ENCODE peak calls at places on chromosomes 4 and X, in nine cellular contexts. H is fibroblast of lung, E is thoracic aorta, L is fibroblast of mammary gland, M is brain microvascular endothelial cell, O is choroid plexus epithelial cell, Y is body of pancreas, U is SK-N-SH, R is mammary epithelial cell. K is an unnamed sample.

GRCh38 chr4:20462426-20463175 is 210.9 kb downstream of the SLIT2 start:
- DNase-seq in H (peak; percentile 47), E (no peak), L (peak; percentile 45), M (peak; percentile 25), O (peak; percentile 65), Y (no peak), U (peak; percentile 20), R (peak; percentile 19), K (peak; percentile 39)

GRCh38 chrX:22383988-22384387 is 111.3 kb downstream of the CBLL2 start:
- DNase-seq in H (no peak), E (no peak), L (no peak), M (no peak), O (no peak), Y (no peak), U (no peak), R (no peak), K (no peak)

GRCh38 chrX:107827137-107827831 is 1.6 kb downstream of the MID2 start:
- DNase-seq in H (no peak), E (no peak), L (peak; percentile 29), M (no peak), O (no peak), Y (no peak), U (no peak), R (peak; percentile 4), K (no peak)

GRCh38 chr4:124334119-124334518 is 378.4 kb downstream of the ANKRD50 start:
- DNase-seq in H (peak; percentile 77), E (no peak), L (peak; percentile 93), M (peak; percentile 83), O (peak; percentile 93), Y (peak; percentile 53), U (peak; percentile 42), R (peak; percentile 81), K (peak; percentile 81)

GRCh38 chr4:21697583-21697982 is 251.0 kb downstream of the KCNIP4 start:
- DNase-seq in H (peak; percentile 42), E (no peak), L (peak; percentile 17), M (peak; percentile 53), O (peak; percentile 60), Y (no peak), U (peak; percentile 35), R (peak; percentile 72), K (peak; percentile 51)

GRCh38 chrX:111560801-111561200 is 49.4 kb downstream of the SERTM2 start:
- DNase-seq in H (no peak), E (no peak), L (no peak), M (no peak), O (no peak), Y (no peak), U (no peak), R (no peak), K (no peak)

GRCh38 chr4:26130173-26130572 is 190.6 kb upstream of the RBPJ start:
- DNase-seq in H (no peak), E (no peak), L (no peak), M (no peak), O (no peak), Y (no peak), U (no peak), R (no peak), K (no peak)

GRCh38 chr4:83906561-83906960 is 370.7 kb downstream of the GPAT3 start:
- DNase-seq in H (peak; percentile 37), E (no peak), L (peak; percentile 44), M (no peak), O (peak; percentile 62), Y (no peak), U (no peak), R (no peak), K (peak; percentile 24)

GRCh38 chrX:48648299-48648698 is 35.3 kb upstream of the WAS start:
- DNase-seq in H (peak; percentile 46), E (no peak), L (peak; percentile 63), M (peak; percentile 12), O (peak; percentile 69), Y (peak; percentile 44), U (peak; percentile 49), R (no peak), K (peak; percentile 71)

GRCh38 chr4:166657261-166657660 is 577.0 kb downstream of the SPOCK3 start:
- DNase-seq in H (peak; percentile 78), E (no peak), L (no peak), M (peak; percentile 53), O (peak; percentile 30), Y (no peak), U (no peak), R (peak; percentile 17), K (no peak)

GRCh38 chr4:183443609-183444148 is 757 bp upstream of the CDKN2AIP start:
- DNase-seq in H (no peak), E (peak; percentile 10), L (no peak), M (peak; percentile 51), O (peak; percentile 64), Y (no peak), U (no peak), R (no peak), K (no peak)

GRCh38 chr4:74189331-74190043 is 31.6 kb downstream of the MTHFD2L start:
- DNase-seq in H (peak; percentile 58), E (no peak), L (peak; percentile 70), M (no peak), O (peak; percentile 71), Y (peak; percentile 27), U (peak; percentile 22), R (peak; percentile 44), K (peak; percentile 59)

GRCh38 chr4:8152865-8153257 is 5.8 kb downstream of the ABLIM2 start:
- DNase-seq in H (no peak), E (no peak), L (no peak), M (no peak), O (no peak), Y (peak; percentile 36), U (peak; percentile 65), R (no peak), K (no peak)

GRCh38 chrX:82676386-82676785 is 831.7 kb upstream of the POU3F4 start:
- DNase-seq in H (no peak), E (no peak), L (peak; percentile 3), M (no peak), O (peak; percentile 18), Y (no peak), U (no peak), R (no peak), K (no peak)

GRCh38 chr4:87009095-87009648 is 74.4 kb downstream of the AFF1 start:
- DNase-seq in H (no peak), E (no peak), L (no peak), M (no peak), O (no peak), Y (no peak), U (no peak), R (no peak), K (no peak)

GRCh38 chrX:129779747-129780146 is at the start of gene SASH3:
- DNase-seq in H (no peak), E (no peak), L (no peak), M (no peak), O (no peak), Y (peak; percentile 62), U (no peak), R (no peak), K (no peak)
- H3K4me3 ChIP-seq in H (no peak within 1 kb of the TSS), E (peak within 1 kb of the TSS; percentile 56), L (no peak within 1 kb of the TSS), M (no peak within 1 kb of the TSS), O (no peak within 1 kb of the TSS), Y (no peak within 1 kb of the TSS), U (no peak within 1 kb of the TSS), R (no peak within 1 kb of the TSS), K (no peak within 1 kb of the TSS)

GRCh38 chrX:155864655-155865054 is 16.5 kb upstream of the VAMP7 start:
- DNase-seq in H (no peak), E (no peak), L (peak; percentile 14), M (no peak), O (peak; percentile 34), Y (no peak), U (peak; percentile 36), R (no peak), K (no peak)
- TF ChIP-seq CTCF in H (no peak), E (no peak), L (peak; percentile 30), M (no peak), O (peak; percentile 33), Y (no peak), U (peak; percentile 47), R (peak; percentile 33), K (no peak)

DNA sequence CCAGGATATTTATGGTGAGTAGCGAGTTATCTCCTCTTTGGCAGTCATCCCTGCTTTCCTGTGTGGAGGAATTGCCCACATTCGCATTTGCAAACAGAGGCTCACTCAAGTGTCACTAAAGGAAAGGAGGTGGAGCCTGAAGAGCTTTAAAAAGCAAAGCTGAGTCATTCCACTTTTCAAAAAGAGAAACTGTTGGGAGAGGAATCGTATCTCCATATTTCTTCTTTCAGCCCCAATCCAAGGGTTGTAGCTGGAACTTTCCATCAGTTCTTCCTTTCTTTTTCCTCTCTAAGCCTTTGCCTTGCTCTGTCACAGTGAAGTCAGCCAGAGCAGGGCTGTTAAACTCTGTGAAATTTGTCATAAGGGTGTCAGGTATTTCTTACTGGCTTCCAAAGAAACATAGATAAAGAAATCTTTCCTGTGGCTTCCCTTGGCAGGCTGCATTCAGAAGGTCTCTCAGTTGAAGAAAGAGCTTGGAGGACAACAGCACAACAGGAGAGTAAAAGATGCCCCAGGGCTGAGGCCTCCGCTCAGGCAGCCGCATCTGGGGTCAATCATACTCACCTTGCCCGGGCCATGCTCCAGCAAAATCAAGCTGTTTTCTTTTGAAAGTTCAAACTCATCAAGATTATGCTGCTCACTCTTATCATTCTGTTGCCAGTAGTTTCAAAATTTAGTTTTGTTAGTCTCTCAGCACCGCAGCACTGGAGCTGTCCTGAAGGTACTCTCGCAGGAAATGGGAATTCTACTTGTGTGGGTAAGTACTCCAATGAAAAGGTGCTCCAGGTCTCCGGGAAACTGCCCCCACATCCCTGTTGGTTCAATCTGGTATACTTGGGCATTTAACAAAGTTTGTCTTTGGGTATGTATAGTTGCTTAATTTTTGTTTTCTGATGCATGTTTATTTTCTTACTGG is at the start of gene EGF:
- DNase-seq in H (peak; percentile 82), E (no peak), L (peak; percentile 42), M (peak; percentile 33), O (peak; percentile 49), Y (peak; percentile 57), U (no peak), R (peak; percentile 17), K (peak; percentile 12)
- H3K4me3 ChIP-seq in H (peak within 1 kb of the TSS; percentile 31), E (no peak within 1 kb of the TSS), L (peak within 1 kb of the TSS; percentile 4), M (no peak within 1 kb of the TSS), O (no peak within 1 kb of the TSS), Y (peak within 1 kb of the TSS; percentile 33), U (peak within 1 kb of the TSS; percentile 44), R (no peak within 1 kb of the TSS), K (peak within 1 kb of the TSS; percentile 27)

GRCh38 chr4:95839891-95840290 is at the start of gene PDHA2:
- DNase-seq in H (no peak), E (no peak), L (no peak), M (no peak), O (no peak), Y (no peak), U (no peak), R (no peak), K (no peak)

GRCh38 chr4:95833652-95834276 is 6.1 kb upstream of the PDHA2 start:
- DNase-seq in H (no peak), E (no peak), L (no peak), M (no peak), O (no peak), Y (no peak), U (peak; percentile 25), R (no peak), K (no peak)

GRCh38 chr4:95835672-95836071 is 4.2 kb upstream of the PDHA2 start:
- DNase-seq in H (no peak), E (no peak), L (no peak), M (no peak), O (peak; percentile 25), Y (no peak), U (peak; percentile 20), R (no peak), K (no peak)

DNA sequence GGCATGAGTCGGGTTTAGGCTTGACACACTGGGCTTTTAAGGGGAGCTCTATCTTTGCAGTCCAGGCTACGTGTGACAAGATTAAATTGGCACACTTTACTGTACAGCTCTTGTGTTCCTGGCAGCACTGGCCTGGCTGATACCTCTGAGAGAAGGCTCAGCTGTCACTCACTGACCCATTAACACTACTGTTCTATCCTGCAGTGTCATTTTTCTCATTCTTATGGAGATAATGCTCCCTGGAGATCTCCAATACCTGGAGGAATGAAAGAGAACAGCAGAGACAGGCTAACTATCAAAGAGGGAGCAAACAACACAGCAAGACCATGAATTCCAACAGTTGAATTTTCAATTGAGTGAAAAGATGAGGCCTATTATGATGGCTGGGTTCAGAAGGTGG is 1.7 kb upstream of the PDHA2 start:
- DNase-seq in H (no peak), E (no peak), L (no peak), M (no peak), O (no peak), Y (no peak), U (no peak), R (no peak), K (no peak)
- TF ChIP-seq CTCF in H (no peak), E (no peak), L (no peak), M (no peak), O (no peak), Y (no peak), U (no peak), R (no peak), K (no peak)

K was measured in foreskin fibroblast.